ENCODE peak calls at places on chromosome 15, in seven cellular contexts. B is H1, I is body of pancreas, A is Peyer's patch, H is HCT116, N is ovary, K is heart left ventricle. L is an unnamed sample.

GRCh38 chr15:77075528-77075927 is 4.6 kb upstream of the TSPAN3 start:
- DNase-seq in B (no peak), I (peak; percentile 18), A (no peak), H (no peak), N (no peak), K (no peak), L (no peak)

GRCh38 chr15:65069179-65069578 is 1.4 kb upstream of the RASL12 start:
- DNase-seq in B (no peak), I (peak; percentile 60), A (no peak), H (no peak), N (peak; percentile 72), K (peak; percentile 75), L (no peak)

GRCh38 chr15:78654272-78654671 is 13.3 kb upstream of the CHRNB4 start:
- DNase-seq in B (no peak), I (no peak), A (no peak), H (no peak), N (no peak), K (no peak), L (no peak)

GRCh38 chr15:20352241-20353200 is 189.1 kb downstream of the GOLGA6L6 start:
- DNase-seq in B (no peak), I (no peak), A (peak; percentile 15), H (no peak), N (no peak), K (no peak), L (no peak)

GRCh38 chr15:72141171-72142084 is 23.2 kb downstream of the SENP8 start:
- DNase-seq in B (no peak), I (no peak), A (peak; percentile 42), H (no peak), N (no peak), K (no peak), L (no peak)

GRCh38 chr15:28125673-28126651 is 26.8 kb upstream of the OCA2 start:
- DNase-seq in B (no peak), I (peak; percentile 20), A (no peak), H (peak; percentile 33), N (no peak), K (no peak), L (no peak)

GRCh38 chr15:78739996-78740903 is 71.0 kb downstream of the ADAMTS7 start:
- DNase-seq in B (no peak), I (peak; percentile 73), A (peak; percentile 54), H (peak; percentile 45), N (no peak), K (peak; percentile 59), L (no peak)

GRCh38 chr15:70569139-70569717 is 194.1 kb downstream of the UACA start:
- DNase-seq in B (no peak), I (peak; percentile 43), A (no peak), H (peak; percentile 73), N (peak; percentile 21), K (no peak), L (no peak)

GRCh38 chr15:73305331-73306211 is 63.2 kb downstream of the HCN4 start:
- DNase-seq in B (peak; percentile 39), I (peak; percentile 36), A (no peak), H (peak; percentile 61), N (no peak), K (peak; percentile 53), L (no peak)

GRCh38 chr15:91921188-91921820 is 67.8 kb downstream of the SLCO3A1 start:
- DNase-seq in B (no peak), I (no peak), A (no peak), H (no peak), N (no peak), K (no peak), L (no peak)

GRCh38 chr15:41693757-41694156 is 33.6 kb downstream of the MGA start:
- DNase-seq in B (no peak), I (no peak), A (no peak), H (no peak), N (no peak), K (no peak), L (no peak)

GRCh38 chr15:99474981-99475753 is 90.6 kb upstream of the MEF2A start:
- DNase-seq in B (no peak), I (peak; percentile 37), A (no peak), H (no peak), N (no peak), K (peak; percentile 89), L (no peak)

GRCh38 chr15:42595641-42596240 is 20.3 kb downstream of the STARD9 start:
- DNase-seq in B (no peak), I (no peak), A (no peak), H (no peak), N (no peak), K (peak; percentile 70), L (no peak)

GRCh38 chr15:56969265-56969895 is 50.9 kb downstream of the TCF12 start:
- DNase-seq in B (no peak), I (no peak), A (no peak), H (no peak), N (no peak), K (no peak), L (no peak)

GRCh38 chr15:88987951-88988671 is 74.9 kb upstream of the MFGE8 start:
- DNase-seq in B (no peak), I (no peak), A (no peak), H (no peak), N (no peak), K (no peak), L (no peak)

GRCh38 chr15:60477991-60478632 is 830 bp downstream of the ICE2 start:
- DNase-seq in B (no peak), I (no peak), A (no peak), H (no peak), N (no peak), K (no peak), L (no peak)

GRCh38 chr15:69451951-69452701 is 492 bp upstream of the RPLP1 start:
- DNase-seq in B (no peak), I (no peak), A (peak; percentile 36), H (no peak), N (no peak), K (peak; percentile 43), L (no peak)

GRCh38 chr15:65275104-65275727 is 11.5 kb downstream of the PARP16 start:
- DNase-seq in B (no peak), I (no peak), A (no peak), H (no peak), N (no peak), K (no peak), L (no peak)

GRCh38 chr15:90046289-90046688 is 45.2 kb downstream of the ZNF710 start:
- DNase-seq in B (no peak), I (no peak), A (no peak), H (no peak), N (no peak), K (no peak), L (no peak)
- TF ChIP-seq POLR2A in B (no peak), I (no peak), A (no peak), H (no peak), N (no peak), K (no peak), L (no peak)

GRCh38 chr15:90875549-90875981 is 7.2 kb downstream of the FURIN start:
- DNase-seq in B (no peak), I (no peak), A (no peak), H (no peak), N (no peak), K (no peak), L (no peak)

GRCh38 chr15:90873488-90873997 is 5.2 kb downstream of the FURIN start:
- DNase-seq in B (no peak), I (no peak), A (no peak), H (no peak), N (no peak), K (no peak), L (no peak)

GRCh38 chr15:90876046-90876445 is 7.7 kb downstream of the FURIN start:
- DNase-seq in B (no peak), I (no peak), A (no peak), H (no peak), N (no peak), K (no peak), L (no peak)

GRCh38 chr15:90872481-90873184 is 4.2 kb downstream of the FURIN start:
- DNase-seq in B (no peak), I (peak; percentile 60), A (no peak), H (no peak), N (no peak), K (no peak), L (no peak)

GRCh38 chr15:90873998-90874605 is 5.7 kb downstream of the FURIN start:
- DNase-seq in B (no peak), I (peak; percentile 92), A (no peak), H (no peak), N (no peak), K (no peak), L (no peak)
- H3K4me1 ChIP-seq in B (peaks cover 36% of the 10 kb centered on the region), I (peaks cover 57% of the 10 kb centered on the region), A (peaks cover 8% of the 10 kb centered on the region), H (peaks cover 41% of the 10 kb centered on the region), N (peaks cover 15% of the 10 kb centered on the region), K (peaks cover 44% of the 10 kb centered on the region), L (peaks cover 39% of the 10 kb centered on the region)

GRCh38 chr15:96320703-96321421 is 9.6 kb upstream of the NR2F2 start:
- DNase-seq in B (no peak), I (peak; percentile 14), A (no peak), H (no peak), N (peak; percentile 43), K (no peak), L (no peak)

GRCh38 chr15:96322401-96323249 is 7.9 kb upstream of the NR2F2 start:
- DNase-seq in B (no peak), I (no peak), A (no peak), H (no peak), N (peak; percentile 81), K (peak; percentile 51), L (no peak)

GRCh38 chr15:96323250-96324162 is 7.0 kb upstream of the NR2F2 start:
- DNase-seq in B (no peak), I (no peak), A (no peak), H (no peak), N (no peak), K (no peak), L (no peak)

GRCh38 chr15:96324192-96324895 is 6.2 kb upstream of the NR2F2 start:
- DNase-seq in B (no peak), I (no peak), A (no peak), H (no peak), N (peak; percentile 81), K (no peak), L (no peak)

GRCh38 chr15:96321422-96322391 is 8.8 kb upstream of the NR2F2 start:
- DNase-seq in B (no peak), I (peak; percentile 16), A (no peak), H (no peak), N (peak; percentile 73), K (peak; percentile 40), L (no peak)
- TF ChIP-seq POLR2A in B (no peak), I (no peak), A (no peak), H (no peak), N (peak; percentile 51), K (no peak), L (no peak)

GRCh38 chr15:100771745-100772144 is 107.9 kb upstream of the ALDH1A3 start:
- DNase-seq in B (no peak), I (no peak), A (no peak), H (no peak), N (no peak), K (no peak), L (no peak)

GRCh38 chr15:100768501-100768931 is 111.1 kb upstream of the ALDH1A3 start:
- DNase-seq in B (no peak), I (no peak), A (no peak), H (no peak), N (no peak), K (no peak), L (no peak)

GRCh38 chr15:100770781-100771584 is 108.6 kb upstream of the ALDH1A3 start:
- DNase-seq in B (no peak), I (no peak), A (no peak), H (no peak), N (no peak), K (no peak), L (no peak)

GRCh38 chr15:100769043-100769974 is 110.3 kb upstream of the ALDH1A3 start:
- DNase-seq in B (no peak), I (no peak), A (no peak), H (no peak), N (no peak), K (no peak), L (no peak)

GRCh38 chr15:100769975-100770340 is 109.7 kb upstream of the ALDH1A3 start:
- DNase-seq in B (no peak), I (no peak), A (no peak), H (no peak), N (no peak), K (no peak), L (no peak)
- H3K4me1 ChIP-seq in B (peaks cover 3% of the 10 kb centered on the region), I (no peaks in the 10 kb centered on the region), A (no peaks in the 10 kb centered on the region), H (peaks cover 20% of the 10 kb centered on the region), N (no peaks in the 10 kb centered on the region), K (no peaks in the 10 kb centered on the region), L (no peaks in the 10 kb centered on the region)